ENCODE peak calls at places on chromosomes 2 and 18, in nine cellular contexts. One of them, this sample, is unnamed.

GRCh38 chr2:64793701-64794100 is 140.0 kb upstream of the SERTAD2 start:
- DNase-seq in psoas muscle: no peak
- DNase-seq in dorsolateral prefrontal cortex: no peak
- DNase-seq in fibroblast of lung: peak; percentile 27
- DNase-seq in spleen: no peak
- DNase-seq in kidney epithelial cell: no peak
- DNase-seq in neural crest cell: no peak
- DNase-seq in B cell: no peak
- DNase-seq in endothelial cell: no peak
- DNase-seq in this sample: no peak

GRCh38 chr2:9983413-9984216 is 32.1 kb downstream of the GRHL1 start:
- DNase-seq in psoas muscle: no peak
- DNase-seq in dorsolateral prefrontal cortex: no peak
- DNase-seq in fibroblast of lung: peak; percentile 76
- DNase-seq in spleen: no peak
- DNase-seq in kidney epithelial cell: no peak
- DNase-seq in neural crest cell: no peak
- DNase-seq in B cell: no peak
- DNase-seq in endothelial cell: no peak
- DNase-seq in this sample: no peak

GRCh38 chr2:132668986-132669853 is 785 bp downstream of the LYPD1 start:
- DNase-seq in psoas muscle: no peak
- DNase-seq in dorsolateral prefrontal cortex: no peak
- DNase-seq in fibroblast of lung: peak; percentile 43
- DNase-seq in spleen: no peak
- DNase-seq in kidney epithelial cell: no peak
- DNase-seq in neural crest cell: peak; percentile 22
- DNase-seq in B cell: no peak
- DNase-seq in endothelial cell: peak; percentile 18
- DNase-seq in this sample: no peak

GRCh38 chr2:162487816-162488215 is 143.9 kb downstream of the GCA start:
- DNase-seq in psoas muscle: no peak
- DNase-seq in dorsolateral prefrontal cortex: no peak
- DNase-seq in fibroblast of lung: no peak
- DNase-seq in spleen: no peak
- DNase-seq in kidney epithelial cell: no peak
- DNase-seq in neural crest cell: no peak
- DNase-seq in B cell: no peak
- DNase-seq in endothelial cell: no peak
- DNase-seq in this sample: no peak

GRCh38 chr2:29759342-29759741 is 162.0 kb downstream of the ALK start:
- DNase-seq in psoas muscle: no peak
- DNase-seq in dorsolateral prefrontal cortex: no peak
- DNase-seq in fibroblast of lung: no peak
- DNase-seq in spleen: no peak
- DNase-seq in kidney epithelial cell: no peak
- DNase-seq in neural crest cell: no peak
- DNase-seq in B cell: no peak
- DNase-seq in endothelial cell: no peak
- DNase-seq in this sample: no peak

GRCh38 chr2:117523267-117523666 is 291.2 kb upstream of the DDX18 start:
- DNase-seq in psoas muscle: peak; percentile 54
- DNase-seq in dorsolateral prefrontal cortex: no peak
- DNase-seq in fibroblast of lung: no peak
- DNase-seq in spleen: no peak
- DNase-seq in kidney epithelial cell: peak; percentile 19
- DNase-seq in neural crest cell: no peak
- DNase-seq in B cell: no peak
- DNase-seq in endothelial cell: no peak
- DNase-seq in this sample: no peak

GRCh38 chr2:190717306-190717705 is 68.4 kb downstream of the NAB1 start:
- DNase-seq in psoas muscle: no peak
- DNase-seq in dorsolateral prefrontal cortex: no peak
- DNase-seq in fibroblast of lung: no peak
- DNase-seq in spleen: no peak
- DNase-seq in kidney epithelial cell: no peak
- DNase-seq in neural crest cell: no peak
- DNase-seq in B cell: no peak
- DNase-seq in endothelial cell: no peak
- DNase-seq in this sample: no peak

GRCh38 chr18:63869374-63869773 is 18.1 kb upstream of the SERPINB2 start:
- DNase-seq in psoas muscle: no peak
- DNase-seq in dorsolateral prefrontal cortex: no peak
- DNase-seq in fibroblast of lung: peak; percentile 17
- DNase-seq in spleen: no peak
- DNase-seq in kidney epithelial cell: no peak
- DNase-seq in neural crest cell: no peak
- DNase-seq in B cell: no peak
- DNase-seq in endothelial cell: no peak
- DNase-seq in this sample: no peak

GRCh38 chr2:167345559-167345958 is 457.3 kb downstream of the XIRP2 start:
- DNase-seq in psoas muscle: no peak
- DNase-seq in dorsolateral prefrontal cortex: no peak
- DNase-seq in fibroblast of lung: no peak
- DNase-seq in spleen: no peak
- DNase-seq in kidney epithelial cell: peak; percentile 34
- DNase-seq in neural crest cell: no peak
- DNase-seq in B cell: no peak
- DNase-seq in endothelial cell: no peak
- DNase-seq in this sample: no peak

GRCh38 chr2:27756544-27757498 is 14.7 kb upstream of the MRPL33 start:
- DNase-seq in psoas muscle: peak; percentile 75
- DNase-seq in dorsolateral prefrontal cortex: no peak
- DNase-seq in fibroblast of lung: no peak
- DNase-seq in spleen: no peak
- DNase-seq in kidney epithelial cell: no peak
- DNase-seq in neural crest cell: no peak
- DNase-seq in B cell: no peak
- DNase-seq in endothelial cell: no peak
- DNase-seq in this sample: no peak

GRCh38 chr2:33848486-33848885 is 249.4 kb upstream of the FAM98A start:
- DNase-seq in psoas muscle: no peak
- DNase-seq in dorsolateral prefrontal cortex: no peak
- DNase-seq in fibroblast of lung: peak; percentile 79
- DNase-seq in spleen: no peak
- DNase-seq in kidney epithelial cell: peak; percentile 9
- DNase-seq in neural crest cell: no peak
- DNase-seq in B cell: no peak
- DNase-seq in endothelial cell: no peak
- DNase-seq in this sample: no peak

GRCh38 chr2:11326692-11327211 is 17.7 kb downstream of the ROCK2 start:
- DNase-seq in psoas muscle: no peak
- DNase-seq in dorsolateral prefrontal cortex: no peak
- DNase-seq in fibroblast of lung: no peak
- DNase-seq in spleen: no peak
- DNase-seq in kidney epithelial cell: no peak
- DNase-seq in neural crest cell: no peak
- DNase-seq in B cell: no peak
- DNase-seq in endothelial cell: no peak
- DNase-seq in this sample: no peak

GRCh38 chr2:134119117-134119671 is 134.7 kb upstream of the MGAT5 start:
- DNase-seq in psoas muscle: no peak
- DNase-seq in dorsolateral prefrontal cortex: no peak
- DNase-seq in fibroblast of lung: no peak
- DNase-seq in spleen: no peak
- DNase-seq in kidney epithelial cell: no peak
- DNase-seq in neural crest cell: no peak
- DNase-seq in B cell: peak; percentile 21
- DNase-seq in endothelial cell: no peak
- DNase-seq in this sample: no peak

GRCh38 chr2:224584768-224585204 is 377 bp downstream of the CUL3 start:
- DNase-seq in psoas muscle: peak; percentile 79
- DNase-seq in dorsolateral prefrontal cortex: no peak
- DNase-seq in fibroblast of lung: peak; percentile 45
- DNase-seq in spleen: peak; percentile 94
- DNase-seq in kidney epithelial cell: no peak
- DNase-seq in neural crest cell: peak; percentile 36
- DNase-seq in B cell: peak; percentile 76
- DNase-seq in endothelial cell: peak; percentile 60
- DNase-seq in this sample: peak; percentile 73

GRCh38 chr2:209973328-209973727 is 29.1 kb upstream of the RPE start:
- DNase-seq in psoas muscle: no peak
- DNase-seq in dorsolateral prefrontal cortex: no peak
- DNase-seq in fibroblast of lung: peak; percentile 17
- DNase-seq in spleen: no peak
- DNase-seq in kidney epithelial cell: no peak
- DNase-seq in neural crest cell: no peak
- DNase-seq in B cell: no peak
- DNase-seq in endothelial cell: no peak
- DNase-seq in this sample: no peak

GRCh38 chr2:209976698-209977385 is 25.6 kb upstream of the RPE start:
- DNase-seq in psoas muscle: no peak
- DNase-seq in dorsolateral prefrontal cortex: no peak
- DNase-seq in fibroblast of lung: no peak
- DNase-seq in spleen: no peak
- DNase-seq in kidney epithelial cell: no peak
- DNase-seq in neural crest cell: no peak
- DNase-seq in B cell: no peak
- DNase-seq in endothelial cell: no peak
- DNase-seq in this sample: no peak

GRCh38 chr2:209974566-209974965 is 27.9 kb upstream of the RPE start:
- DNase-seq in psoas muscle: no peak
- DNase-seq in dorsolateral prefrontal cortex: no peak
- DNase-seq in fibroblast of lung: no peak
- DNase-seq in spleen: no peak
- DNase-seq in kidney epithelial cell: peak; percentile 19
- DNase-seq in neural crest cell: no peak
- DNase-seq in B cell: no peak
- DNase-seq in endothelial cell: no peak
- DNase-seq in this sample: no peak

DNA sequence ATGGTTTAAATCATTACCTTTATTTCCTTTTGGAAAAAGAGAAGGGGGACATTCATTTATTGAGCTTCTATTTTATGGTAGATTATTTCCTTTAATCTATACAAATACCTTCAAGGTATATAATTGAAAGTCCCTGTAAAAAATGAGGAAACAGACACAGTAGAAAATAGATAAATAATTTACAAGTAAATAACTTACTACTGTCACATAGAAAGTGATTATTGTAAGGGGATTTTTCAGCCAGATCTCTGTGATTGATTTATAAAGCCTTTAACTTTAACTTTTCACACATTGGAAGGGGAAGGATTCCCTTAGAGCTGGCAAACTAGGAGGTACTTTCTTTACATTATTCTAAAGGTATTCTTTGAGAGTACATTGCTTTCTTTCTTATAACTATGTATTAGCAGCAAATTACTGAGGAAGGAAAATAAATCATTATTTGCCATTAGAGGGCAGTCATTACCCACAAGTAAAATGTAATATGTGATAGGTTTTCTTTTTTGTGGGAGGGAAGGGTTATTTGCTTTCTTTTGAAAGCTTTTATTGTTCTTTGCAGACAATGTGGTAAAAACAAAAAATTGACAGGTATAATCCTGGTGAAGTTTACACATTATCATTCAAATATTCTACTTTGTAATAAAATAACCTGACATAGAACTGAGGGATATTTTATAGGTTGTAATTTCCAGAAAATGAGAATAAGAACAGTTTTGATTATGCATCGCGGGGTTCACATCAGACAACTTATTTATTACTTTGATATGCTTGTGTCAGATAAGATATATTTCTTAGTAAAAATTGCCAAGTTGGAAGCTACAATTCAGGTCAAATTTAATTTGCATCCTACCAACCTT is 24.8 kb upstream of the RPE start:
- DNase-seq in psoas muscle: no peak
- DNase-seq in dorsolateral prefrontal cortex: no peak
- DNase-seq in fibroblast of lung: peak; percentile 19
- DNase-seq in spleen: no peak
- DNase-seq in kidney epithelial cell: no peak
- DNase-seq in neural crest cell: no peak
- DNase-seq in B cell: peak; percentile 56
- DNase-seq in endothelial cell: no peak
- DNase-seq in this sample: peak; percentile 36
- TF ChIP-seq CTCF in psoas muscle: peak; percentile 69
- TF ChIP-seq CTCF in dorsolateral prefrontal cortex: peak; percentile 61
- TF ChIP-seq CTCF in fibroblast of lung: no peak
- TF ChIP-seq CTCF in spleen: peak; percentile 51
- TF ChIP-seq CTCF in kidney epithelial cell: peak; percentile 27
- TF ChIP-seq CTCF in neural crest cell: peak; percentile 76
- TF ChIP-seq CTCF in B cell: peak; percentile 91
- TF ChIP-seq CTCF in endothelial cell: peak; percentile 59
- TF ChIP-seq CTCF in this sample: peak; percentile 48

DNA sequence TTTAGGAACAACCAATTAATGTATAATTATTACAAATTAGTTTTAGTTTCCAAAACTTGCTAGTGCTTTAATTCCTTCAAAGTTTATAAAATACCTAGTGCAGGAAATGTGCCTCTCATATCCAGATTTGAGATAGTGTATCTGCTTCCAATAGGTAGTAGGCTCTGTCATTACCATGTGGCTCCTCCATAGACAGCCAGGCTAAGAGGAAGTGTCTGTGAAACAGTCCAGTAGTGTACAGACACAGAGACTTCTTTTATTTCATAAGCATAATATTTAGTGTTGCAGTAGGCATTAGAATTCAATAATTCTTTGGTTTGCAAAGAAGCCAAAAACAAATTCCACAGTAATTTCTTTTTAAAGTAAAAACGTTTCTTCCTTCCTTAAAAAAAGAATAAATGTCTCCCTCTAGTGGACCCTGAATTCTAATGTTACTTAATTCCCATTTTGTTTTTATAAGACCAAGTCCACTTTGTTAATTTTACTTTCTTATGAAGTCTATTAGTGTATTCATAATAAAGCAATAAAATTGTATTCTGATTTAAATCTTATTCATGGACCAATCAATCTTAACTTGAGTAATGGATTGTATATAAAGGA is 101.2 kb downstream of the NEB start:
- DNase-seq in psoas muscle: no peak
- DNase-seq in dorsolateral prefrontal cortex: no peak
- DNase-seq in fibroblast of lung: no peak
- DNase-seq in spleen: no peak
- DNase-seq in kidney epithelial cell: no peak
- DNase-seq in neural crest cell: no peak
- DNase-seq in B cell: peak; percentile 5
- DNase-seq in endothelial cell: no peak
- DNase-seq in this sample: no peak
- TF ChIP-seq CTCF in psoas muscle: no peak
- TF ChIP-seq CTCF in dorsolateral prefrontal cortex: peak; percentile 42
- TF ChIP-seq CTCF in fibroblast of lung: no peak
- TF ChIP-seq CTCF in spleen: no peak
- TF ChIP-seq CTCF in kidney epithelial cell: no peak
- TF ChIP-seq CTCF in neural crest cell: peak; percentile 59
- TF ChIP-seq CTCF in B cell: peak; percentile 39
- TF ChIP-seq CTCF in endothelial cell: peak; percentile 50
- TF ChIP-seq CTCF in this sample: peak; percentile 5

GRCh38 chr2:51855683-51856082 is 823.8 kb upstream of the NRXN1 start:
- DNase-seq in psoas muscle: no peak
- DNase-seq in dorsolateral prefrontal cortex: no peak
- DNase-seq in fibroblast of lung: no peak
- DNase-seq in spleen: no peak
- DNase-seq in kidney epithelial cell: no peak
- DNase-seq in neural crest cell: no peak
- DNase-seq in B cell: no peak
- DNase-seq in endothelial cell: no peak
- DNase-seq in this sample: no peak

GRCh38 chr2:51859260-51859659 is 827.3 kb upstream of the NRXN1 start:
- DNase-seq in psoas muscle: no peak
- DNase-seq in dorsolateral prefrontal cortex: no peak
- DNase-seq in fibroblast of lung: no peak
- DNase-seq in spleen: no peak
- DNase-seq in kidney epithelial cell: no peak
- DNase-seq in neural crest cell: no peak
- DNase-seq in B cell: no peak
- DNase-seq in endothelial cell: no peak
- DNase-seq in this sample: no peak
- TF ChIP-seq CTCF in psoas muscle: no peak
- TF ChIP-seq CTCF in dorsolateral prefrontal cortex: no peak
- TF ChIP-seq CTCF in fibroblast of lung: no peak
- TF ChIP-seq CTCF in spleen: no peak
- TF ChIP-seq CTCF in kidney epithelial cell: no peak
- TF ChIP-seq CTCF in neural crest cell: no peak
- TF ChIP-seq CTCF in B cell: no peak
- TF ChIP-seq CTCF in endothelial cell: no peak
- TF ChIP-seq CTCF in this sample: no peak

GRCh38 chr18:72530622-72531021 is 13.5 kb downstream of the CBLN2 start:
- DNase-seq in psoas muscle: no peak
- DNase-seq in dorsolateral prefrontal cortex: no peak
- DNase-seq in fibroblast of lung: no peak
- DNase-seq in spleen: no peak
- DNase-seq in kidney epithelial cell: no peak
- DNase-seq in neural crest cell: no peak
- DNase-seq in B cell: no peak
- DNase-seq in endothelial cell: no peak
- DNase-seq in this sample: no peak
- TF ChIP-seq CTCF in psoas muscle: no peak
- TF ChIP-seq CTCF in dorsolateral prefrontal cortex: no peak
- TF ChIP-seq CTCF in fibroblast of lung: no peak
- TF ChIP-seq CTCF in spleen: no peak
- TF ChIP-seq CTCF in kidney epithelial cell: no peak
- TF ChIP-seq CTCF in neural crest cell: peak; percentile 38
- TF ChIP-seq CTCF in B cell: no peak
- TF ChIP-seq CTCF in endothelial cell: no peak
- TF ChIP-seq CTCF in this sample: no peak

This sample was measured in GM13977.